ENCODE peak calls at places on chromosomes 2 and 18, in four cellular contexts. S is tibial nerve, H is K562, L is SK-N-SH. W is an unnamed sample.

GRCh38 chr2:190786404-190787166 is 94.0 kb upstream of the GLS start:
- DNase-seq in S (no peak), L (no peak), H (no peak), W (no peak)

GRCh38 chr2:64359892-64360657 is 93.9 kb upstream of the LGALSL start:
- DNase-seq in H (peak; percentile 24), L (no peak), S (peak; percentile 55), W (peak; percentile 55)

GRCh38 chr2:105183555-105184323 is 57.8 kb upstream of the GPR45 start:
- DNase-seq in S (no peak), H (no peak), L (no peak), W (no peak)

GRCh38 chr2:163132850-163133249 is 294.3 kb upstream of the KCNH7 start:
- DNase-seq in L (peak; percentile 2), H (no peak), S (no peak), W (no peak)

GRCh38 chr18:21112140-21112473 is 494 bp upstream of the ROCK1 start:
- DNase-seq in S (no peak), L (no peak), H (no peak), W (no peak)

GRCh38 chr2:149492923-149493322 is 94.7 kb downstream of the MMADHC start:
- DNase-seq in L (no peak), H (no peak), S (no peak), W (no peak)

GRCh38 chr2:164388511-164388910 is 232.8 kb downstream of the GRB14 start:
- DNase-seq in L (no peak), S (no peak), H (no peak), W (no peak)

GRCh38 chr18:48826271-48826670 is 124.5 kb downstream of the SMAD7 start:
- DNase-seq in H (no peak), L (no peak), S (no peak), W (peak; percentile 17)

GRCh38 chr18:12461326-12461725 is 53.6 kb downstream of the PRELID3A start:
- DNase-seq in S (no peak), H (no peak), L (no peak), W (no peak)

GRCh38 chr2:197229509-197230458 is 80.8 kb downstream of the ANKRD44 start:
- DNase-seq in H (no peak), S (no peak), L (no peak), W (no peak)

GRCh38 chr2:147483293-147483669 is 361.5 kb upstream of the ACVR2A start:
- DNase-seq in S (no peak), H (no peak), L (no peak), W (no peak)

GRCh38 chr18:76565238-76566173 is 70.5 kb upstream of the ZNF516 start:
- DNase-seq in L (peak; percentile 55), H (peak; percentile 15), S (peak; percentile 79), W (peak; percentile 81)

GRCh38 chr2:86022661-86023365 is 82.9 kb downstream of the POLR1A start:
- DNase-seq in L (no peak), H (no peak), S (no peak), W (no peak)

GRCh38 chr2:235160281-235160805 is 208.5 kb downstream of the SH3BP4 start:
- DNase-seq in S (no peak), H (no peak), L (no peak), W (no peak)

GRCh38 chr2:235161565-235161964 is 209.7 kb downstream of the SH3BP4 start:
- DNase-seq in H (no peak), S (no peak), L (no peak), W (no peak)

GRCh38 chr2:235165136-235165535 is 213.3 kb downstream of the SH3BP4 start:
- DNase-seq in H (no peak), L (no peak), S (no peak), W (no peak)

GRCh38 chr2:235162544-235163197 is 210.9 kb downstream of the SH3BP4 start:
- DNase-seq in L (no peak), H (no peak), S (no peak), W (no peak)

DNA sequence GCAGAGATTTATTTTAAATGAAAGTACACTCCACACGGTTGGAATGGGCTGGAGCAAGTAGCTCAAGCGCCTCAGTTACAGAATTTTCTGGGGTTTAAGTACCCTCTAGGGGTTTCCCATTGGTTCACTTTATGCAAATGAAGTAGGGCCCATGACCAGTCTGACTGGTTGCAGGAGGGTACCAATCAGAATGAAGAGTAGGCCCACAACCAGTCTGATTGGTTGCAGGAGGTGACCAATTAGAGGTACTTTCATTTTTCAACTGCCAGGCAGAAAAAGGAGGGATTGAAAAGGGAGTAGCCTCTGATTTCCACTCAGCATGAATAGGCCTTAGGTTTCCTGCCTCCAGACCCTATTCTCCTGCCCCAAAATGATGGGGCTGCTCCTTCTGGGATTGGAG is 210.3 kb downstream of the SH3BP4 start:
- DNase-seq in H (no peak), L (no peak), S (no peak), W (no peak)
- H3K27ac ChIP-seq in H (no peak overlapping the region), L (no peak overlapping the region), S (no peak overlapping the region), W (no peak overlapping the region)

GRCh38 chr2:11829947-11830707 is 83.7 kb downstream of the LPIN1 start:
- DNase-seq in S (peak; percentile 64), L (peak; percentile 85), H (peak; percentile 75), W (peak; percentile 71)
- TF ChIP-seq EP300 in S (peak; percentile 89), L (no peak), H (peak; percentile 77), W (no peak)

GRCh38 chr2:43074592-43075053 is 151.8 kb downstream of the ZFP36L2 start:
- DNase-seq in L (no peak), S (no peak), H (no peak), W (no peak)
- H3K4me1 ChIP-seq in L (peaks cover 67% of the 10 kb centered on the region), S (peaks cover 61% of the 10 kb centered on the region), H (peaks cover 22% of the 10 kb centered on the region), W (peaks cover 32% of the 10 kb centered on the region)

GRCh38 chr2:233242231-233242917 is 9.1 kb upstream of the ATG16L1 start:
- DNase-seq in H (no peak), S (no peak), L (no peak), W (no peak)
- H3K27ac ChIP-seq in H (no peak overlapping the region), S (peak overlapping the region; percentile 23), L (no peak overlapping the region), W (no peak overlapping the region)

DNA sequence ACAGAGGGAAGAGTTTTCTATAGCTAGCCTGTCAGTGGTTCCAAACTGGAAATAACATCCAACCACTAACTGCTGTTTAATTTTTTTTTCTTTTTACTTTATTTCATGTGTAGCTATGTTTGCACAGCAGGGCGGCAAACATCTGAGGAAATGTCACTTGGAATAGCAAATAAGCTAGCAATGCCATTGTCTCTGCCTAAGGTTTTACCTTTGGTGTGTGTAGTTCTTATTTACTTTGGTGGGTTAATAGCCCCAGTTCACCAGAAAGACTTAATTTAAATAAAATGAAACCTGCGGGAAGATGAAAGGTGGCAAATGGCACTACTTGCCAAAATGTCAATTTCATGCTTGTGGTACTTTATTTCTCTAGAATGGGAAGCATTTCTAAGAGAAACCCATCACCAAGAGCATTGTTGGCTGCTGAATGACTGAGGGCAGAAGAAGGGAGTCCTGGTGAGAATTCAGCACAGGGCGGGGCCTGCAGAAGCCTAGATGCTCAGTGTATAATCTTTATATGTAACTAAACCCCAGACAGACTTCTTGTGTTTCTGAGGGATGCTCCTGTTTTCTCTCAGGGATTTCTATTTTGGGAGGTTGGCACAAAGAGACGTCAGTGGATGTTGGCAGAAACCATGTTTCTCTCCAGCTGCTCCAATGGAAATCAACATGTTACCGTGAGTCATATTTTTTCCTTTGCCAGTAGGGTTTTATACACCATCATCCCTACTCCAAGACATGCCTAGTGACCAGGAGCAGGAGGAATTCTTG is 300.4 kb upstream of the NT5C1B start:
- DNase-seq in L (no peak), H (no peak), S (no peak), W (no peak)
- TF ChIP-seq EP300 in L (no peak), H (no peak), S (no peak), W (no peak)

GRCh38 chr18:23171581-23172156 is 36.4 kb downstream of the CABLES1 start:
- DNase-seq in S (no peak), H (no peak), L (no peak), W (no peak)
- H3K4me1 ChIP-seq in S (no peaks in the 10 kb centered on the region), H (no peaks in the 10 kb centered on the region), L (peaks cover 9% of the 10 kb centered on the region), W (peaks cover 2% of the 10 kb centered on the region)

GRCh38 chr18:334575-335132 is 66.8 kb upstream of the THOC1 start:
- DNase-seq in H (no peak), L (no peak), S (no peak), W (no peak)

GRCh38 chr18:331231-331771 is 63.5 kb upstream of the THOC1 start:
- DNase-seq in S (no peak), L (no peak), H (no peak), W (no peak)

GRCh38 chr18:332007-332406 is 64.2 kb upstream of the THOC1 start:
- DNase-seq in L (no peak), S (peak; percentile 22), H (no peak), W (no peak)

GRCh38 chr18:335741-336140 is 67.9 kb upstream of the THOC1 start:
- DNase-seq in H (no peak), L (no peak), S (no peak), W (no peak)

GRCh38 chr18:332721-333513 is 65.1 kb upstream of the THOC1 start:
- DNase-seq in H (no peak), S (peak; percentile 65), L (no peak), W (peak; percentile 19)
- H3K27ac ChIP-seq in H (no peak overlapping the region), S (peak overlapping the region; percentile 25), L (no peak overlapping the region), W (no peak overlapping the region)

DNA sequence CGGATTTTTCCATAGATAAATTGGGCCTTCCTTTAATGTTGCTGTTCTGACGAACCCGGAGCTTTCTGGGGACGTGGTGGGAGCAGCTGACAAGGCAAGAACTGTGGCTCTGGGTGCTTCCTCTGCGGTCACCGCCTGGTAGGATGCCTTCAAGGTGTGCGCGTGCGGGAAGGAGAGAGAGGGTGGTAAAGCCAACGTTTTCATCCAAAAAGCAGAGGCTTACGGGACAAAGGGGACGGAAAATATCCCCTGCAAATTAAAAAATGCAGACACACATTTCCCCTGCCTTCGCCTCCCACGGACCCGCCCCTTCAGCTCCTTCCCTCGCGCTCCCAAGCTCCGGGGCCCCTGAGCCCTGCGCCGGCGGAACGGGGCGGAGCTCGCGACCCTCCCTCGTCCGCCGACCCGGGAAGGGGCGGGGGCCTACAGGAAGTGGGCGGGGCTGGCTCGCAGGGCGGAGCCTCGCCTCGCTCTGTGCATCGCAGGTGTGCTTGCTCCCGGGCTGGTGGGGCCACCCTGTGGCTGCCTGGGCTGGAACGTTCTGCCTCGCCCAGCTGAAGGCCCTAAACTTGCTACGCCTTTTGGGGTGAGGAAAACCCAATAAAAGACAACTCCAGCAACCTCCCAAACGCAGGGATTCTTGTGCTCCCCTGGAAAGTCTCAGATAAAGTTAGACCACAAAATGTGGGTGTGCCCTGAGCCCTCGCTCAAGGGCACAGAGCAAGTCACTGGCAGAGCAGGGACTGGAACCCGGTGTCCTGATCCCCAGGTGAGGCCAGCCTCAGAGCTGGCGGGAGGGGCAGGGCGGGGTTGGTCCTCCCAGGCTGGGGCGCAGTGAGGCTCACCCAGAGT is 25.4 kb upstream of the SLC66A3 start:
- DNase-seq in L (peak; percentile 96), H (peak; percentile 93), S (no peak), W (peak; percentile 65)
- TF ChIP-seq EP300 in L (no peak), H (no peak), S (no peak), W (no peak)

DNA sequence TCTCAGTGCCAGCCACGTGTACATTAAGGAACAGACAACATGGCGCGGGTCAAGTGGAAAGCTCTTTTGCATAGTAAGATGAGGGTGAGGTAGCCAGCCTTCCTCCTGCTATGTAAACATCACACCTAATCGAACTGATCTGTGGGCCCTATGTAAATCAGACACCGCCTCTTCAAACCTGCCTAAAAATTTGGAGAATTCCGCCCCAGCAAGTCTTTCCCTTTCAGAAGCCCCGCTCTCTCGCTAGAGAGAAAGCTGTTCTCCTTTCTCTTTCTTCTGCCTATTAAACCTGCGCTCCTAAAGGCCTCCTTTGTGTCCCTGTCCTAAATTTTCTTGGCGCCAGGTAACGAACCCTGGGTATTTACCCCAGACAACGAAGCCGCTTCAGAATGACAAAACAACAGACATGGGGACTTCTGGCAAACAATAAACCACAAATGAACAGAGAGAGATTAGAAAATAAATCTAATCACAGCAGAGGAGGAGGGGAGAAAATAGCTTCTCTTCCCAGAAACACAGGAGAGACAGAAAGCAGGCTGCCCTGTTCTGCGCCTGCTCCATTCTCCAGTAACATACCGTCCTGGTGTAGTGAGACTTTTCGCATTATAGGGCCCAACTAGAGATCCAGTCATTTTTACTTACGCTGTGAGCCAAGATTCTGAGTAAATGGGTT is 31.9 kb upstream of the CYP1B1 start:
- DNase-seq in L (peak; percentile 55), H (no peak), S (no peak), W (no peak)
- H3K4me1 ChIP-seq in L (peaks cover 51% of the 10 kb centered on the region), H (no peaks in the 10 kb centered on the region), S (no peaks in the 10 kb centered on the region), W (peaks cover 9% of the 10 kb centered on the region)

W was measured in ovary.